ENCODE peak calls at places on chromosomes 5 and 9, in ten cellular contexts. U is NCI-H774; E is RCC 7860; O is GM20000; M is psoas muscle; Q is GM23248; C is T follicular helper cell; S is activated CD8-positive, alpha-beta T cell treated with anti-CD3 and anti-CD28 coated beads for 36 hours; B is NCI-H1092; N is stimulated activated CD8-positive, alpha-beta memory T cell treated with anti-CD3 and anti-CD28 coated beads, Interleukin-15, amount 100 ng/mL, for 24 hours. F is an unnamed sample.

GRCh38 chr9:100150209-100150608 is 51.2 kb downstream of the INVS start:
- DNase-seq in S (no peak), C (no peak), Q (peak), B (no peak), E (no peak), M (no peak), N (no peak), O (no peak), U (no peak), F (no peak)

GRCh38 chr5:50744761-50745160 is 78.3 kb downstream of the PARP8 start:
- DNase-seq in U (no peak), B (no peak), S (no peak), E (peak), Q (peak), O (peak), M (no peak), C (no peak), N (no peak), F (no peak)

GRCh38 chr5:91111473-91112238 is 271.5 kb downstream of the ARRDC3 start:
- DNase-seq in Q (no peak), B (no peak), O (no peak), U (no peak), E (no peak), M (no peak), S (no peak), N (no peak), C (no peak), F (no peak)

GRCh38 chr9:127898433-127899199 is 787 bp downstream of the ST6GALNAC6 start:
- DNase-seq in Q (peak), E (peak), M (peak), U (no peak), S (peak), O (no peak), C (no peak), B (no peak), N (no peak), F (no peak)

GRCh38 chr9:77899679-77900354 is 131.8 kb downstream of the GNAQ start:
- DNase-seq in N (no peak), S (no peak), Q (peak), B (no peak), C (no peak), M (no peak), E (peak), O (no peak), U (no peak), F (no peak)

GRCh38 chr5:151660616-151661015 is 26.1 kb downstream of the SPARC start:
- DNase-seq in E (peak), B (no peak), N (no peak), C (no peak), S (no peak), U (no peak), Q (peak), M (no peak), O (no peak), F (no peak)

GRCh38 chr9:114824130-114824529 is 18.3 kb upstream of the TNFSF15 start:
- DNase-seq in U (no peak), S (no peak), M (no peak), N (no peak), Q (peak), B (no peak), O (no peak), E (no peak), C (no peak), F (no peak)

GRCh38 chr5:122151640-122152039 is 22.3 kb downstream of the ZNF474 start:
- DNase-seq in Q (peak), O (no peak), C (no peak), E (peak), B (no peak), M (no peak), N (no peak), S (no peak), U (no peak), F (no peak)

GRCh38 chr5:90606539-90606938 is 47.9 kb downstream of the ADGRV1 start:
- DNase-seq in E (no peak), B (no peak), N (no peak), Q (no peak), O (no peak), U (no peak), S (no peak), M (no peak), C (no peak), F (no peak)

GRCh38 chr5:160506006-160507004 is 84.7 kb downstream of the PTTG1 start:
- DNase-seq in M (peak), O (peak), U (no peak), N (peak), C (peak), B (no peak), Q (peak), E (no peak), S (peak), F (peak)